ENCODE peak calls at places on chromosomes 12 and 14, in five cellular contexts. One of them, this sample, is unnamed.

GRCh38 chr12:49507139-49507538 is 31.7 kb upstream of the KCNH3 start:
- DNase-seq in SK-N-SH: no peak
- DNase-seq in cardiac muscle cell: no peak
- DNase-seq in testis: no peak
- DNase-seq in CD8-positive, alpha-beta T cell: no peak
- DNase-seq in this sample: no peak

GRCh38 chr12:10617868-10618267 is 4.5 kb upstream of the MAGOHB start:
- DNase-seq in SK-N-SH: no peak
- DNase-seq in cardiac muscle cell: no peak
- DNase-seq in testis: no peak
- DNase-seq in CD8-positive, alpha-beta T cell: no peak
- DNase-seq in this sample: no peak

GRCh38 chr12:59431266-59431665 is 164.6 kb upstream of the SLC16A7 start:
- DNase-seq in SK-N-SH: no peak
- DNase-seq in cardiac muscle cell: no peak
- DNase-seq in testis: no peak
- DNase-seq in CD8-positive, alpha-beta T cell: no peak
- DNase-seq in this sample: no peak

GRCh38 chr12:123942277-123942653 is 30.4 kb downstream of the CCDC92 start:
- DNase-seq in SK-N-SH: no peak
- DNase-seq in cardiac muscle cell: no peak
- DNase-seq in testis: no peak
- DNase-seq in CD8-positive, alpha-beta T cell: no peak
- DNase-seq in this sample: no peak

GRCh38 chr12:32395031-32395430 is 4.3 kb upstream of the FGD4 start:
- DNase-seq in SK-N-SH: peak; percentile 31
- DNase-seq in cardiac muscle cell: no peak
- DNase-seq in testis: no peak
- DNase-seq in CD8-positive, alpha-beta T cell: no peak
- DNase-seq in this sample: no peak

GRCh38 chr14:96055753-96056508 is 16.8 kb downstream of the C14orf132 start:
- DNase-seq in SK-N-SH: no peak
- DNase-seq in cardiac muscle cell: no peak
- DNase-seq in testis: no peak
- DNase-seq in CD8-positive, alpha-beta T cell: no peak
- DNase-seq in this sample: no peak

GRCh38 chr14:76256545-76256944 is 104.8 kb downstream of the GPATCH2L start:
- DNase-seq in SK-N-SH: no peak
- DNase-seq in cardiac muscle cell: no peak
- DNase-seq in testis: no peak
- DNase-seq in CD8-positive, alpha-beta T cell: no peak
- DNase-seq in this sample: no peak

GRCh38 chr12:132352896-132353800 is 23.8 kb upstream of the GALNT9 start:
- DNase-seq in SK-N-SH: no peak
- DNase-seq in cardiac muscle cell: no peak
- DNase-seq in testis: no peak
- DNase-seq in CD8-positive, alpha-beta T cell: no peak
- DNase-seq in this sample: no peak

GRCh38 chr12:124190301-124191023 is 104.4 kb upstream of the RFLNA start:
- DNase-seq in SK-N-SH: no peak
- DNase-seq in cardiac muscle cell: no peak
- DNase-seq in testis: no peak
- DNase-seq in CD8-positive, alpha-beta T cell: no peak
- DNase-seq in this sample: no peak

GRCh38 chr12:81888341-81888740 is 129.2 kb upstream of the PPFIA2 start:
- DNase-seq in SK-N-SH: no peak
- DNase-seq in cardiac muscle cell: no peak
- DNase-seq in testis: no peak
- DNase-seq in CD8-positive, alpha-beta T cell: no peak
- DNase-seq in this sample: no peak

GRCh38 chr12:131229426-131230339 is 276.0 kb downstream of the ADGRD1 start:
- DNase-seq in SK-N-SH: peak; percentile 92
- DNase-seq in cardiac muscle cell: peak; percentile 26
- DNase-seq in testis: no peak
- DNase-seq in CD8-positive, alpha-beta T cell: no peak
- DNase-seq in this sample: no peak

GRCh38 chr12:11656550-11656949 is 7.1 kb downstream of the ETV6 start:
- DNase-seq in SK-N-SH: no peak
- DNase-seq in cardiac muscle cell: no peak
- DNase-seq in testis: no peak
- DNase-seq in CD8-positive, alpha-beta T cell: no peak
- DNase-seq in this sample: no peak

GRCh38 chr14:32080001-32080510 is 3.0 kb downstream of the ARHGAP5 start:
- DNase-seq in SK-N-SH: no peak
- DNase-seq in cardiac muscle cell: no peak
- DNase-seq in testis: no peak
- DNase-seq in CD8-positive, alpha-beta T cell: no peak
- DNase-seq in this sample: no peak

GRCh38 chr14:39396448-39396847 is 35.8 kb downstream of the FBXO33 start:
- DNase-seq in SK-N-SH: no peak
- DNase-seq in cardiac muscle cell: no peak
- DNase-seq in testis: no peak
- DNase-seq in CD8-positive, alpha-beta T cell: no peak
- DNase-seq in this sample: no peak

GRCh38 chr12:55060470-55060869 is 40.7 kb downstream of the NEUROD4 start:
- DNase-seq in SK-N-SH: no peak
- DNase-seq in cardiac muscle cell: no peak
- DNase-seq in testis: no peak
- DNase-seq in CD8-positive, alpha-beta T cell: no peak
- DNase-seq in this sample: no peak

GRCh38 chr12:98416845-98417244 is 98.5 kb upstream of the TMPO start:
- DNase-seq in SK-N-SH: peak; percentile 55
- DNase-seq in cardiac muscle cell: no peak
- DNase-seq in testis: no peak
- DNase-seq in CD8-positive, alpha-beta T cell: no peak
- DNase-seq in this sample: no peak

GRCh38 chr14:65281991-65282908 is 130.3 kb upstream of the FUT8 start:
- DNase-seq in SK-N-SH: no peak
- DNase-seq in cardiac muscle cell: no peak
- DNase-seq in testis: no peak
- DNase-seq in CD8-positive, alpha-beta T cell: no peak
- DNase-seq in this sample: no peak

GRCh38 chr12:26608706-26609105 is 224.3 kb downstream of the ITPR2 start:
- DNase-seq in SK-N-SH: no peak
- DNase-seq in cardiac muscle cell: no peak
- DNase-seq in testis: no peak
- DNase-seq in CD8-positive, alpha-beta T cell: no peak
- DNase-seq in this sample: no peak

GRCh38 chr12:90299121-90299520 is 590.5 kb upstream of the ATP2B1 start:
- DNase-seq in SK-N-SH: no peak
- DNase-seq in cardiac muscle cell: no peak
- DNase-seq in testis: no peak
- DNase-seq in CD8-positive, alpha-beta T cell: no peak
- DNase-seq in this sample: no peak

GRCh38 chr12:105960319-105961076 is 178.3 kb downstream of the NUAK1 start:
- DNase-seq in SK-N-SH: no peak
- DNase-seq in cardiac muscle cell: peak; percentile 53
- DNase-seq in testis: peak; percentile 34
- DNase-seq in CD8-positive, alpha-beta T cell: no peak
- DNase-seq in this sample: peak; percentile 12

GRCh38 chr12:127235771-127236170 is 1031.2 kb upstream of the TMEM132C start:
- DNase-seq in SK-N-SH: no peak
- DNase-seq in cardiac muscle cell: no peak
- DNase-seq in testis: no peak
- DNase-seq in CD8-positive, alpha-beta T cell: no peak
- DNase-seq in this sample: no peak

GRCh38 chr12:119843100-119843499 is 34.0 kb downstream of the CIT start:
- DNase-seq in SK-N-SH: no peak
- DNase-seq in cardiac muscle cell: peak; percentile 10
- DNase-seq in testis: peak; percentile 34
- DNase-seq in CD8-positive, alpha-beta T cell: no peak
- DNase-seq in this sample: no peak

GRCh38 chr12:127664901-127665300 is 602.1 kb upstream of the TMEM132C start:
- DNase-seq in SK-N-SH: no peak
- DNase-seq in cardiac muscle cell: no peak
- DNase-seq in testis: no peak
- DNase-seq in CD8-positive, alpha-beta T cell: no peak
- DNase-seq in this sample: no peak

GRCh38 chr14:89466460-89466859 is 49.4 kb upstream of the FOXN3 start:
- DNase-seq in SK-N-SH: no peak
- DNase-seq in cardiac muscle cell: no peak
- DNase-seq in testis: no peak
- DNase-seq in CD8-positive, alpha-beta T cell: peak; percentile 15
- DNase-seq in this sample: no peak

GRCh38 chr12:13114251-13115052 is 11.0 kb upstream of the GSG1 start:
- DNase-seq in SK-N-SH: no peak
- DNase-seq in cardiac muscle cell: no peak
- DNase-seq in testis: no peak
- DNase-seq in CD8-positive, alpha-beta T cell: no peak
- DNase-seq in this sample: no peak

GRCh38 chr14:91303091-91303923 is 58.8 kb upstream of the GPR68 start:
- DNase-seq in SK-N-SH: peak; percentile 80
- DNase-seq in cardiac muscle cell: peak; percentile 67
- DNase-seq in testis: peak; percentile 67
- DNase-seq in CD8-positive, alpha-beta T cell: no peak
- DNase-seq in this sample: no peak

GRCh38 chr14:63544641-63545234 is 1.6 kb upstream of the PPP2R5E start:
- DNase-seq in SK-N-SH: peak; percentile 63
- DNase-seq in cardiac muscle cell: no peak
- DNase-seq in testis: no peak
- DNase-seq in CD8-positive, alpha-beta T cell: no peak
- DNase-seq in this sample: no peak

GRCh38 chr12:4807116-4807783 is 87.0 kb downstream of the GALNT8 start:
- DNase-seq in SK-N-SH: no peak
- DNase-seq in cardiac muscle cell: no peak
- DNase-seq in testis: no peak
- DNase-seq in CD8-positive, alpha-beta T cell: no peak
- DNase-seq in this sample: no peak

GRCh38 chr14:61321385-61322010 is at the start of gene PRKCH:
- DNase-seq in SK-N-SH: peak; percentile 82
- DNase-seq in cardiac muscle cell: peak; percentile 80
- DNase-seq in testis: peak; percentile 74
- DNase-seq in CD8-positive, alpha-beta T cell: peak; percentile 71
- DNase-seq in this sample: no peak
- H3K27ac ChIP-seq in SK-N-SH: no peak within 1 kb of the TSS
- H3K27ac ChIP-seq in cardiac muscle cell: no peak within 1 kb of the TSS
- H3K27ac ChIP-seq in testis: peak within 1 kb of the TSS; percentile 13
- H3K27ac ChIP-seq in CD8-positive, alpha-beta T cell: peak within 1 kb of the TSS; percentile 86
- H3K27ac ChIP-seq in this sample: peak within 1 kb of the TSS; percentile 39

DNA sequence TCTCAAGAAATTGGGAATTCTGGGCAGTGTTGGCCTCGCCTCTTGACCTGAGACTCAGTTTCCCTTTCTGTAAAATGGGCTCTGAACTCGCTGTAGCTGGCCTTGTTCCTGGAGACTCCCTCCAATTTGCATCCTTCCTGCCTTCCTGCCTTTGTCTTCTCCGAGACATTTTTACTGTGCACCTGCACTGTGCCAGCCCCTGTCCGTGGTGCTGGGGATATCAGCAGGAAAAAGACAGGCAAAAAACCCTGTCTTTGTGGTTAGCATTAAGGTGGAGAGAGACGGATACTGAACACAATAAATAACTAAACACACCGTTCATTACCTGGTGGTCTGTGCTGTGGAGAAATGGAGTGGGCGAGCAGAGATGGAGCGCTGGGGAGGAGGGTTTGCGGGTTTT is 129.8 kb downstream of the AACS start:
- DNase-seq in SK-N-SH: no peak
- DNase-seq in cardiac muscle cell: peak; percentile 45
- DNase-seq in testis: no peak
- DNase-seq in CD8-positive, alpha-beta T cell: no peak
- DNase-seq in this sample: no peak
- H3K4me3 ChIP-seq in SK-N-SH: no peak overlapping the region
- H3K4me3 ChIP-seq in cardiac muscle cell: no peak overlapping the region
- H3K4me3 ChIP-seq in testis: no peak overlapping the region
- H3K4me3 ChIP-seq in CD8-positive, alpha-beta T cell: no peak overlapping the region
- H3K4me3 ChIP-seq in this sample: no peak overlapping the region

GRCh38 chr14:72616294-72616693 is 277.6 kb downstream of the DPF3 start:
- DNase-seq in SK-N-SH: no peak
- DNase-seq in cardiac muscle cell: no peak
- DNase-seq in testis: peak; percentile 45
- DNase-seq in CD8-positive, alpha-beta T cell: no peak
- DNase-seq in this sample: peak; percentile 43
- H3K27ac ChIP-seq in SK-N-SH: no peak overlapping the region
- H3K27ac ChIP-seq in cardiac muscle cell: no peak overlapping the region
- H3K27ac ChIP-seq in testis: no peak overlapping the region
- H3K27ac ChIP-seq in CD8-positive, alpha-beta T cell: no peak overlapping the region
- H3K27ac ChIP-seq in this sample: no peak overlapping the region

GRCh38 chr12:19547258-19547657 is 108.0 kb downstream of the AEBP2 start:
- DNase-seq in SK-N-SH: no peak
- DNase-seq in cardiac muscle cell: no peak
- DNase-seq in testis: no peak
- DNase-seq in CD8-positive, alpha-beta T cell: no peak
- DNase-seq in this sample: no peak

GRCh38 chr12:19544351-19544750 is 105.1 kb downstream of the AEBP2 start:
- DNase-seq in SK-N-SH: no peak
- DNase-seq in cardiac muscle cell: no peak
- DNase-seq in testis: no peak
- DNase-seq in CD8-positive, alpha-beta T cell: no peak
- DNase-seq in this sample: no peak

GRCh38 chr12:19550626-19551025 is 111.3 kb downstream of the AEBP2 start:
- DNase-seq in SK-N-SH: no peak
- DNase-seq in cardiac muscle cell: no peak
- DNase-seq in testis: no peak
- DNase-seq in CD8-positive, alpha-beta T cell: no peak
- DNase-seq in this sample: no peak

GRCh38 chr12:19546027-19546426 is 106.7 kb downstream of the AEBP2 start:
- DNase-seq in SK-N-SH: no peak
- DNase-seq in cardiac muscle cell: peak; percentile 4
- DNase-seq in testis: no peak
- DNase-seq in CD8-positive, alpha-beta T cell: no peak
- DNase-seq in this sample: no peak

DNA sequence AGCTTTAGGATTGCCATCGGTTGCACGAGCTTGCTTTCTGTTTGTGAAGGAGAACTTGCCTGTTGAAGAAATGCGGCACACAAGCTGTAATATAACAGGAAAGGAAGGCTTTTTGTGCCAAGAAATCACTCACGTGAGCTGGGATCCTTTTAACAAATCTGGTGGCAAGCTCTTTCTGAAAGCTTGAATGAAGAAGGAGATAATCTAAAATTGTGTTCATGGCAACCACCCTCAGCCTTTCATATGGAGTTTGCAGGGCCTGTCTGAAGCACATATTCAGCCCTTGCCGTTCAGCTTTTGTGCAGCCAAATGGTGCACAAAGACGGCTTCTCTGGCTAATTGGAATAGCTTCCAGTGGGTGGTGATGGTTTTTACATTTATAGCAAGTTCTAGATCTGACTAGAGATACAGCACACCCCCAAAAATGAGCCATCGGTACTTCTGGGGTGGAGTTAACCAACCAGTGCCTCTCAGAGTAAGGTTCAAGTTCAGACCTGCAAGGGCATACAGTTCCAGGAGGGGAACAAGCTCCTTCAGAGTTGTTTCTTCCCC is 107.4 kb downstream of the AEBP2 start:
- DNase-seq in SK-N-SH: no peak
- DNase-seq in cardiac muscle cell: no peak
- DNase-seq in testis: no peak
- DNase-seq in CD8-positive, alpha-beta T cell: no peak
- DNase-seq in this sample: no peak
- H3K4me3 ChIP-seq in SK-N-SH: no peak overlapping the region
- H3K4me3 ChIP-seq in cardiac muscle cell: no peak overlapping the region
- H3K4me3 ChIP-seq in testis: no peak overlapping the region
- H3K4me3 ChIP-seq in CD8-positive, alpha-beta T cell: no peak overlapping the region
- H3K4me3 ChIP-seq in this sample: peak overlapping the region; percentile 53

GRCh38 chr12:117686911-117687377 is 281.8 kb downstream of the KSR2 start:
- DNase-seq in SK-N-SH: peak; percentile 23
- DNase-seq in cardiac muscle cell: no peak
- DNase-seq in testis: no peak
- DNase-seq in CD8-positive, alpha-beta T cell: no peak
- DNase-seq in this sample: no peak
- H3K27ac ChIP-seq in SK-N-SH: peak overlapping the region; percentile 94
- H3K27ac ChIP-seq in cardiac muscle cell: no peak overlapping the region
- H3K27ac ChIP-seq in testis: no peak overlapping the region
- H3K27ac ChIP-seq in CD8-positive, alpha-beta T cell: no peak overlapping the region
- H3K27ac ChIP-seq in this sample: no peak overlapping the region

GRCh38 chr14:70186826-70187483 is 1.8 kb downstream of the SLC8A3 start:
- DNase-seq in SK-N-SH: peak; percentile 83
- DNase-seq in cardiac muscle cell: peak; percentile 15
- DNase-seq in testis: peak; percentile 22
- DNase-seq in CD8-positive, alpha-beta T cell: no peak
- DNase-seq in this sample: no peak
- H3K4me3 ChIP-seq in SK-N-SH: peak overlapping the region; percentile 63
- H3K4me3 ChIP-seq in cardiac muscle cell: peak overlapping the region; percentile 69
- H3K4me3 ChIP-seq in testis: peak overlapping the region; percentile 47
- H3K4me3 ChIP-seq in CD8-positive, alpha-beta T cell: peak overlapping the region; percentile 60
- H3K4me3 ChIP-seq in this sample: peak overlapping the region; percentile 66